ENCODE peak calls at places on chromosome 6, in five cellular contexts. One of them, this sample, is unnamed.

GRCh38 chr6:116221067-116221466 is 32.8 kb downstream of the TSPYL4 start:
- DNase-seq in NCI-H345: no peak
- DNase-seq in astrocyte of the cerebellum: no peak
- DNase-seq in NCI-H1092 treated with DMSO at 0.1 percent for 48 hours: no peak
- DNase-seq in iris pigment epithelial cell: peak; percentile 47
- DNase-seq in this sample: no peak

GRCh38 chr6:155050311-155050710 is 55.2 kb downstream of the TIAM2 start:
- DNase-seq in NCI-H345: no peak
- DNase-seq in astrocyte of the cerebellum: peak; percentile 43
- DNase-seq in NCI-H1092 treated with DMSO at 0.1 percent for 48 hours: no peak
- DNase-seq in iris pigment epithelial cell: peak; percentile 86
- DNase-seq in this sample: no peak

GRCh38 chr6:151551223-151551857 is 57.5 kb downstream of the CCDC170 start:
- DNase-seq in NCI-H345: no peak
- DNase-seq in astrocyte of the cerebellum: no peak
- DNase-seq in NCI-H1092 treated with DMSO at 0.1 percent for 48 hours: no peak
- DNase-seq in iris pigment epithelial cell: no peak
- DNase-seq in this sample: no peak

GRCh38 chr6:125251516-125252229 is 50.1 kb downstream of the HDDC2 start:
- DNase-seq in NCI-H345: no peak
- DNase-seq in astrocyte of the cerebellum: no peak
- DNase-seq in NCI-H1092 treated with DMSO at 0.1 percent for 48 hours: no peak
- DNase-seq in iris pigment epithelial cell: peak; percentile 28
- DNase-seq in this sample: no peak

GRCh38 chr6:42984924-42985475 is 630 bp downstream of the PPP2R5D start:
- DNase-seq in NCI-H345: no peak
- DNase-seq in astrocyte of the cerebellum: no peak
- DNase-seq in NCI-H1092 treated with DMSO at 0.1 percent for 48 hours: no peak
- DNase-seq in iris pigment epithelial cell: peak; percentile 18
- DNase-seq in this sample: no peak

GRCh38 chr6:125904871-125905270 is 51.7 kb upstream of the HINT3 start:
- DNase-seq in NCI-H345: no peak
- DNase-seq in astrocyte of the cerebellum: peak; percentile 63
- DNase-seq in NCI-H1092 treated with DMSO at 0.1 percent for 48 hours: no peak
- DNase-seq in iris pigment epithelial cell: peak; percentile 87
- DNase-seq in this sample: no peak

GRCh38 chr6:137332637-137333228 is 113.5 kb upstream of the IFNGR1 start:
- DNase-seq in NCI-H345: no peak
- DNase-seq in astrocyte of the cerebellum: peak; percentile 90
- DNase-seq in NCI-H1092 treated with DMSO at 0.1 percent for 48 hours: no peak
- DNase-seq in iris pigment epithelial cell: no peak
- DNase-seq in this sample: no peak

GRCh38 chr6:15242937-15243614 is 2.8 kb upstream of the JARID2 start:
- DNase-seq in NCI-H345: no peak
- DNase-seq in astrocyte of the cerebellum: no peak
- DNase-seq in NCI-H1092 treated with DMSO at 0.1 percent for 48 hours: no peak
- DNase-seq in iris pigment epithelial cell: no peak
- DNase-seq in this sample: no peak

GRCh38 chr6:114432380-114432779 is 89.6 kb upstream of the HS3ST5 start:
- DNase-seq in NCI-H345: no peak
- DNase-seq in astrocyte of the cerebellum: no peak
- DNase-seq in NCI-H1092 treated with DMSO at 0.1 percent for 48 hours: no peak
- DNase-seq in iris pigment epithelial cell: no peak
- DNase-seq in this sample: no peak

GRCh38 chr6:112331306-112331705 is 15.8 kb upstream of the RFPL4B start:
- DNase-seq in NCI-H345: peak; percentile 81
- DNase-seq in astrocyte of the cerebellum: no peak
- DNase-seq in NCI-H1092 treated with DMSO at 0.1 percent for 48 hours: no peak
- DNase-seq in iris pigment epithelial cell: no peak
- DNase-seq in this sample: no peak

GRCh38 chr6:118152524-118152923 is 245.5 kb downstream of the SLC35F1 start:
- DNase-seq in NCI-H345: no peak
- DNase-seq in astrocyte of the cerebellum: no peak
- DNase-seq in NCI-H1092 treated with DMSO at 0.1 percent for 48 hours: no peak
- DNase-seq in iris pigment epithelial cell: no peak
- DNase-seq in this sample: no peak

GRCh38 chr6:12060780-12061619 is 48.9 kb downstream of the HIVEP1 start:
- DNase-seq in NCI-H345: no peak
- DNase-seq in astrocyte of the cerebellum: peak; percentile 22
- DNase-seq in NCI-H1092 treated with DMSO at 0.1 percent for 48 hours: no peak
- DNase-seq in iris pigment epithelial cell: peak; percentile 58
- DNase-seq in this sample: no peak

GRCh38 chr6:37882724-37883413 is 63.3 kb downstream of the ZFAND3 start:
- DNase-seq in NCI-H345: no peak
- DNase-seq in astrocyte of the cerebellum: peak; percentile 76
- DNase-seq in NCI-H1092 treated with DMSO at 0.1 percent for 48 hours: no peak
- DNase-seq in iris pigment epithelial cell: peak; percentile 91
- DNase-seq in this sample: no peak

GRCh38 chr6:25085761-25086160 is 150.0 kb upstream of the RIPOR2 start:
- DNase-seq in NCI-H345: no peak
- DNase-seq in astrocyte of the cerebellum: no peak
- DNase-seq in NCI-H1092 treated with DMSO at 0.1 percent for 48 hours: no peak
- DNase-seq in iris pigment epithelial cell: no peak
- DNase-seq in this sample: no peak

GRCh38 chr6:144365176-144365710 is 80.1 kb downstream of the UTRN start:
- DNase-seq in NCI-H345: no peak
- DNase-seq in astrocyte of the cerebellum: no peak
- DNase-seq in NCI-H1092 treated with DMSO at 0.1 percent for 48 hours: no peak
- DNase-seq in iris pigment epithelial cell: no peak
- DNase-seq in this sample: no peak

GRCh38 chr6:135002229-135002844 is 52.3 kb downstream of the HBS1L start:
- DNase-seq in NCI-H345: no peak
- DNase-seq in astrocyte of the cerebellum: no peak
- DNase-seq in NCI-H1092 treated with DMSO at 0.1 percent for 48 hours: no peak
- DNase-seq in iris pigment epithelial cell: peak; percentile 24
- DNase-seq in this sample: no peak

GRCh38 chr6:140185991-140186390 is 811.5 kb upstream of the CITED2 start:
- DNase-seq in NCI-H345: no peak
- DNase-seq in astrocyte of the cerebellum: no peak
- DNase-seq in NCI-H1092 treated with DMSO at 0.1 percent for 48 hours: no peak
- DNase-seq in iris pigment epithelial cell: no peak
- DNase-seq in this sample: no peak

GRCh38 chr6:132812255-132812732 is 2.1 kb upstream of the RPS12 start:
- DNase-seq in NCI-H345: no peak
- DNase-seq in astrocyte of the cerebellum: no peak
- DNase-seq in NCI-H1092 treated with DMSO at 0.1 percent for 48 hours: peak; percentile 27
- DNase-seq in iris pigment epithelial cell: peak; percentile 75
- DNase-seq in this sample: no peak

GRCh38 chr6:3309391-3310050 is 50.8 kb downstream of the PSMG4 start:
- DNase-seq in NCI-H345: peak; percentile 45
- DNase-seq in astrocyte of the cerebellum: no peak
- DNase-seq in NCI-H1092 treated with DMSO at 0.1 percent for 48 hours: peak; percentile 42
- DNase-seq in iris pigment epithelial cell: no peak
- DNase-seq in this sample: no peak

GRCh38 chr6:158160932-158161539 is 7.0 kb downstream of the SERAC1 start:
- DNase-seq in NCI-H345: no peak
- DNase-seq in astrocyte of the cerebellum: no peak
- DNase-seq in NCI-H1092 treated with DMSO at 0.1 percent for 48 hours: no peak
- DNase-seq in iris pigment epithelial cell: peak; percentile 71
- DNase-seq in this sample: no peak

GRCh38 chr6:157169656-157170055 is 153.7 kb downstream of the TMEM242 start:
- DNase-seq in NCI-H345: no peak
- DNase-seq in astrocyte of the cerebellum: no peak
- DNase-seq in NCI-H1092 treated with DMSO at 0.1 percent for 48 hours: no peak
- DNase-seq in iris pigment epithelial cell: no peak
- DNase-seq in this sample: no peak

GRCh38 chr6:157045831-157046454 is 268.8 kb downstream of the ARID1B start:
- DNase-seq in NCI-H345: peak; percentile 13
- DNase-seq in astrocyte of the cerebellum: peak; percentile 74
- DNase-seq in NCI-H1092 treated with DMSO at 0.1 percent for 48 hours: peak; percentile 38
- DNase-seq in iris pigment epithelial cell: peak; percentile 75
- DNase-seq in this sample: no peak

GRCh38 chr6:170066679-170067078 is 224.2 kb downstream of the DLL1 start:
- DNase-seq in NCI-H345: no peak
- DNase-seq in astrocyte of the cerebellum: no peak
- DNase-seq in NCI-H1092 treated with DMSO at 0.1 percent for 48 hours: no peak
- DNase-seq in iris pigment epithelial cell: no peak
- DNase-seq in this sample: peak; percentile 60

GRCh38 chr6:107753778-107754177 is 70.3 kb downstream of the SCML4 start:
- DNase-seq in NCI-H345: no peak
- DNase-seq in astrocyte of the cerebellum: no peak
- DNase-seq in NCI-H1092 treated with DMSO at 0.1 percent for 48 hours: no peak
- DNase-seq in iris pigment epithelial cell: no peak
- DNase-seq in this sample: no peak

GRCh38 chr6:118896339-118897136 is 2.6 kb downstream of the ASF1A start:
- DNase-seq in NCI-H345: peak; percentile 27
- DNase-seq in astrocyte of the cerebellum: no peak
- DNase-seq in NCI-H1092 treated with DMSO at 0.1 percent for 48 hours: peak; percentile 18
- DNase-seq in iris pigment epithelial cell: peak; percentile 71
- DNase-seq in this sample: no peak

This sample was measured in type B pancreatic cell.